ENCODE peak calls at places on chromosomes 7 and 10, in eight cellular contexts. B is body of pancreas, G is esophagus squamous epithelium, Q is heart left ventricle, U is stomach, J is suprapubic skin, L is sigmoid colon, O is tibial nerve. S is an unnamed sample.

GRCh38 chr10:23693398-23693797 is 254.5 kb downstream of the OTUD1 start:
- DNase-seq in B (no peak), U (no peak), Q (no peak), J (no peak), O (no peak), G (no peak), L (no peak), S (no peak)

GRCh38 chr7:18064242-18064838 is 36.7 kb upstream of the PRPS1L1 start:
- DNase-seq in B (peak; percentile 25), O (no peak), L (no peak), J (no peak), U (no peak), Q (peak; percentile 18), G (no peak), S (no peak)

GRCh38 chr10:122435212-122435827 is 19.1 kb upstream of the ARMS2 start:
- DNase-seq in U (no peak), J (no peak), G (no peak), Q (no peak), O (no peak), B (no peak), L (no peak), S (no peak)

GRCh38 chr10:100687143-100687953 is 58.0 kb upstream of the PAX2 start:
- DNase-seq in J (no peak), G (no peak), O (no peak), Q (no peak), L (no peak), U (no peak), B (no peak), S (no peak)

GRCh38 chr10:87671416-87671815 is 11.7 kb downstream of the PAPSS2 start:
- DNase-seq in O (no peak), G (no peak), Q (no peak), B (no peak), U (no peak), J (no peak), L (no peak), S (no peak)

GRCh38 chr7:26090927-26091519 is 61.0 kb upstream of the NFE2L3 start:
- DNase-seq in O (no peak), G (no peak), J (no peak), L (no peak), U (no peak), B (no peak), Q (no peak), S (no peak)

GRCh38 chr7:46352335-46352954 is 431.4 kb upstream of the IGFBP3 start:
- DNase-seq in G (no peak), L (no peak), U (no peak), Q (peak; percentile 23), J (no peak), O (no peak), B (peak; percentile 25), S (no peak)

GRCh38 chr10:91576096-91576545 is 56.8 kb downstream of the PPP1R3C start:
- DNase-seq in B (no peak), U (no peak), G (no peak), Q (no peak), J (no peak), L (no peak), O (no peak), S (no peak)

GRCh38 chr10:68235111-68235510 is 3.2 kb upstream of the ATOH7 start:
- DNase-seq in O (no peak), J (no peak), L (no peak), G (no peak), Q (no peak), U (no peak), B (no peak), S (no peak)

GRCh38 chr10:26773633-26774032 is 76.1 kb downstream of the PDSS1 start:
- DNase-seq in B (no peak), L (no peak), U (no peak), O (no peak), J (no peak), Q (no peak), G (no peak), S (no peak)

GRCh38 chr10:93652857-93653256 is 40.5 kb downstream of the PDE6C start:
- DNase-seq in L (no peak), Q (no peak), U (no peak), J (no peak), B (no peak), O (no peak), G (no peak), S (no peak)

GRCh38 chr7:141339603-141340002 is 211.6 kb upstream of the AGK start:
- DNase-seq in G (no peak), B (no peak), L (no peak), O (no peak), U (no peak), Q (no peak), J (no peak), S (no peak)

GRCh38 chr10:23204773-23205172 is 12.7 kb downstream of the PTF1A start:
- DNase-seq in J (no peak), O (no peak), G (no peak), B (peak; percentile 38), U (no peak), Q (no peak), L (no peak), S (no peak)

GRCh38 chr7:93622036-93622714 is 47.7 kb upstream of the CALCR start:
- DNase-seq in U (no peak), J (no peak), B (peak; percentile 13), O (no peak), G (no peak), Q (no peak), L (no peak), S (no peak)

GRCh38 chr10:66773418-66773817 is 152.4 kb upstream of the LRRTM3 start:
- DNase-seq in B (no peak), O (no peak), Q (no peak), J (no peak), G (no peak), L (no peak), U (no peak), S (no peak)

GRCh38 chr7:96899108-96899507 is 106.2 kb upstream of the DLX6 start:
- DNase-seq in U (no peak), G (no peak), L (no peak), J (no peak), B (no peak), Q (no peak), O (no peak), S (no peak)

GRCh38 chr7:87561102-87561501 is 39.6 kb downstream of the ABCB1 start:
- DNase-seq in Q (no peak), U (no peak), O (no peak), B (no peak), G (no peak), J (no peak), L (no peak), S (no peak)

GRCh38 chr7:40298421-40298820 is 163.6 kb downstream of the SUGCT start:
- DNase-seq in B (no peak), L (no peak), J (no peak), O (no peak), Q (no peak), U (no peak), G (no peak), S (no peak)

GRCh38 chr7:38839846-38840245 is 69.1 kb downstream of the VPS41 start:
- DNase-seq in B (peak; percentile 13), Q (peak; percentile 48), U (no peak), L (no peak), O (no peak), J (no peak), G (no peak), S (no peak)

DNA sequence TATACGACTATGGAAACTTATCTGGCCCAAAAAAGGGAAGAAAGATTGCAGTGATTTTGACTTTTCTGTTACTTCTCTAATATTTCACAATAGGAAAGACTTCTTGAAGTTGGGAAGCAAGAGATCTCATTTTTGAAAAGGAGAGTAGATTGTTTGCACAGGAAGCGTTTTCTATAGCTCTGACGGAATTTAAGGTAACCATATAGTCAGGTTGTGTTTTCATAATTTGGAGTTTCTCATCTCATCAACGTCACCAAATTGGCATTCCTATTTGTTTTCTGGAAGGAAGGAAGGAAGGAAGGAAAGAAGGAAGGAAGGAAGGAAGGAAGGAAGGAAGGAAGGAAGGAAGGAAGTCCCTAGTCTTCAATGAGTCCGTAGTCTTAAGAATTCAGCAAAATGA is 732.0 kb downstream of the XPNPEP1 start:
- DNase-seq in B (no peak), G (no peak), J (no peak), O (no peak), U (no peak), L (no peak), Q (no peak), S (no peak)
- H3K9me3 ChIP-seq in B (peaks cover 8% of the 10 kb centered on the region), G (peaks cover 33% of the 10 kb centered on the region), J (peaks cover 12% of the 10 kb centered on the region), O (no peaks in the 10 kb centered on the region), U (peaks cover 34% of the 10 kb centered on the region), L (peaks cover 13% of the 10 kb centered on the region), Q (peaks cover 22% of the 10 kb centered on the region), S (peaks cover 27% of the 10 kb centered on the region)

DNA sequence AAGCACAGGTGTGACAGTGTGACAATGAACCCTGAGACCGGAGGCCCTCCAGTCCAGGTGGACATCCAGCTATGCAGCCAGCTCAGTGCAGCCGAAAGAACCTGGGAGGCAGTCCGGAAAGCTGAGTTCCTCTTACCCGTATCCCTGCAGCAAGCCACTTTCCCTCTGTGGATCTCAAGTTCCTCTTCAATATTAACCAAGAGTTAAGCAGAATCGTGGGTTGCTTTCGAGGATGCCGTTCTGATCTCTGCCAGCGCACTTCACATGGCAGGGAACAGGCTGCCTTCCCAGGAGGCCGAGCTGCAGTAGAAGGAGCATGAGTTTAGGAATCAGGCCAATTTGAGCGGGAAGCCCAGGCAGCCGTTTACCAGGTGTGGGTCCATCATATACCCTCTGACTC is 591.6 kb downstream of the SDK1 start:
- DNase-seq in U (no peak), L (no peak), G (no peak), O (no peak), B (no peak), Q (no peak), J (no peak), S (no peak)
- TF ChIP-seq POLR2A in U (no peak), L (no peak), G (no peak), O (no peak), B (no peak), Q (no peak), J (no peak), S (no peak)

GRCh38 chr7:32518534-32519140 is 23.3 kb downstream of the AVL9 start:
- DNase-seq in B (no peak), L (no peak), G (no peak), J (no peak), U (no peak), O (no peak), Q (no peak), S (no peak)
- H3K9me3 ChIP-seq in B (no peaks in the 10 kb centered on the region), L (no peaks in the 10 kb centered on the region), G (peaks cover 4% of the 10 kb centered on the region), J (no peaks in the 10 kb centered on the region), U (no peaks in the 10 kb centered on the region), O (no peaks in the 10 kb centered on the region), Q (peaks cover 4% of the 10 kb centered on the region), S (no peaks in the 10 kb centered on the region)

GRCh38 chr10:102501201-102502028 is 1.1 kb downstream of the ACTR1A start:
- DNase-seq in G (no peak), B (no peak), O (no peak), Q (no peak), U (no peak), J (peak; percentile 29), L (no peak), S (no peak)

GRCh38 chr10:102502029-102502336 is 529 bp downstream of the ACTR1A start:
- DNase-seq in Q (peak; percentile 100), B (peak; percentile 100), G (peak; percentile 95), U (peak; percentile 99), O (peak; percentile 98), L (peak; percentile 100), J (peak; percentile 99), S (peak; percentile 99)

GRCh38 chr10:102503264-102504178 is at the start of gene SUFU:
- DNase-seq in L (peak; percentile 99), G (peak; percentile 93), Q (peak; percentile 98), U (peak; percentile 99), O (peak; percentile 97), J (peak; percentile 99), B (peak; percentile 100), S (peak; percentile 96)

GRCh38 chr10:102504179-102504975 is 605 bp downstream of the SUFU start:
- DNase-seq in G (no peak), L (peak; percentile 74), O (no peak), Q (peak; percentile 34), B (peak; percentile 29), U (peak; percentile 26), J (no peak), S (peak; percentile 30)

GRCh38 chr10:102502337-102503151 is at the start of gene ACTR1A:
- DNase-seq in Q (peak; percentile 97), J (peak; percentile 96), O (peak; percentile 88), L (peak; percentile 99), G (peak; percentile 77), B (peak; percentile 98), U (peak; percentile 97), S (peak; percentile 95)
- TF ChIP-seq POLR2A in Q (peak; percentile 57), J (no peak), O (peak; percentile 69), L (peak; percentile 95), G (peak; percentile 65), B (no peak), U (no peak), S (peak; percentile 58)

S was measured in breast epithelium.